ENCODE peak calls at places on chromosomes 16 and 17, in six cellular contexts. One of them, this sample, is unnamed.

GRCh38 chr17:9178319-9178718 is 157.0 kb downstream of the NTN1 start:
- DNase-seq in kidney: no peak
- DNase-seq in lower lobe of right lung: no peak
- DNase-seq in HCT116: no peak
- DNase-seq in Caco-2: no peak
- DNase-seq in mucosa of descending colon: no peak
- DNase-seq in this sample: no peak

GRCh38 chr17:17032131-17032692 is 10.0 kb upstream of the MPRIP start:
- DNase-seq in kidney: peak; percentile 89
- DNase-seq in lower lobe of right lung: peak; percentile 77
- DNase-seq in HCT116: no peak
- DNase-seq in Caco-2: no peak
- DNase-seq in mucosa of descending colon: peak; percentile 75
- DNase-seq in this sample: no peak

GRCh38 chr16:15946257-15947044 is 3.0 kb upstream of the ABCC1 start:
- DNase-seq in kidney: no peak
- DNase-seq in lower lobe of right lung: no peak
- DNase-seq in HCT116: no peak
- DNase-seq in Caco-2: no peak
- DNase-seq in mucosa of descending colon: no peak
- DNase-seq in this sample: no peak

GRCh38 chr17:20114466-20114865 is 105.3 kb downstream of the SPECC1 start:
- DNase-seq in kidney: no peak
- DNase-seq in lower lobe of right lung: no peak
- DNase-seq in HCT116: no peak
- DNase-seq in Caco-2: no peak
- DNase-seq in mucosa of descending colon: no peak
- DNase-seq in this sample: no peak

GRCh38 chr17:11485802-11486421 is 112.4 kb upstream of the DNAH9 start:
- DNase-seq in kidney: no peak
- DNase-seq in lower lobe of right lung: no peak
- DNase-seq in HCT116: no peak
- DNase-seq in Caco-2: no peak
- DNase-seq in mucosa of descending colon: no peak
- DNase-seq in this sample: no peak

GRCh38 chr17:16255481-16255901 is 38.5 kb downstream of the PIGL start:
- DNase-seq in kidney: peak; percentile 78
- DNase-seq in lower lobe of right lung: peak; percentile 47
- DNase-seq in HCT116: no peak
- DNase-seq in Caco-2: no peak
- DNase-seq in mucosa of descending colon: peak; percentile 68
- DNase-seq in this sample: no peak

GRCh38 chr16:30948087-30948955 is 547 bp upstream of the ORAI3 start:
- DNase-seq in kidney: peak; percentile 97
- DNase-seq in lower lobe of right lung: peak; percentile 82
- DNase-seq in HCT116: peak; percentile 92
- DNase-seq in Caco-2: peak; percentile 92
- DNase-seq in mucosa of descending colon: peak; percentile 78
- DNase-seq in this sample: peak; percentile 69

GRCh38 chr17:79864617-79865250 is 25.5 kb upstream of the CBX4 start:
- DNase-seq in kidney: no peak
- DNase-seq in lower lobe of right lung: peak; percentile 15
- DNase-seq in HCT116: no peak
- DNase-seq in Caco-2: no peak
- DNase-seq in mucosa of descending colon: peak; percentile 5
- DNase-seq in this sample: no peak

GRCh38 chr16:590165-590874 is 454 bp downstream of the RAB40C start:
- DNase-seq in kidney: peak; percentile 85
- DNase-seq in lower lobe of right lung: peak; percentile 75
- DNase-seq in HCT116: no peak
- DNase-seq in Caco-2: no peak
- DNase-seq in mucosa of descending colon: no peak
- DNase-seq in this sample: no peak

GRCh38 chr16:53052519-53053501 is at the start of gene CHD9NB:
- DNase-seq in kidney: peak; percentile 68
- DNase-seq in lower lobe of right lung: no peak
- DNase-seq in HCT116: peak; percentile 73
- DNase-seq in Caco-2: peak; percentile 74
- DNase-seq in mucosa of descending colon: peak; percentile 70
- DNase-seq in this sample: peak; percentile 49

GRCh38 chr16:23324727-23325126 is 22.6 kb downstream of the SCNN1B start:
- DNase-seq in kidney: peak; percentile 41
- DNase-seq in lower lobe of right lung: peak; percentile 90
- DNase-seq in HCT116: no peak
- DNase-seq in Caco-2: no peak
- DNase-seq in mucosa of descending colon: peak; percentile 92
- DNase-seq in this sample: no peak

GRCh38 chr17:80267391-80267790 is 6.7 kb downstream of the RNF213 start:
- DNase-seq in kidney: no peak
- DNase-seq in lower lobe of right lung: no peak
- DNase-seq in HCT116: no peak
- DNase-seq in Caco-2: no peak
- DNase-seq in mucosa of descending colon: no peak
- DNase-seq in this sample: no peak

GRCh38 chr17:57486416-57486815 is 230.1 kb downstream of the MSI2 start:
- DNase-seq in kidney: no peak
- DNase-seq in lower lobe of right lung: no peak
- DNase-seq in HCT116: no peak
- DNase-seq in Caco-2: no peak
- DNase-seq in mucosa of descending colon: no peak
- DNase-seq in this sample: no peak

GRCh38 chr17:57603978-57604377 is 141.1 kb downstream of the CCDC182 start:
- DNase-seq in kidney: no peak
- DNase-seq in lower lobe of right lung: peak; percentile 72
- DNase-seq in HCT116: no peak
- DNase-seq in Caco-2: no peak
- DNase-seq in mucosa of descending colon: no peak
- DNase-seq in this sample: no peak

GRCh38 chr16:67561824-67562525 is 351 bp upstream of the CTCF start:
- DNase-seq in kidney: peak; percentile 99
- DNase-seq in lower lobe of right lung: peak; percentile 98
- DNase-seq in HCT116: peak; percentile 92
- DNase-seq in Caco-2: peak; percentile 99
- DNase-seq in mucosa of descending colon: peak; percentile 98
- DNase-seq in this sample: peak; percentile 98

GRCh38 chr16:87471278-87472141 is 21.3 kb downstream of the ZCCHC14 start:
- DNase-seq in kidney: no peak
- DNase-seq in lower lobe of right lung: no peak
- DNase-seq in HCT116: no peak
- DNase-seq in Caco-2: no peak
- DNase-seq in mucosa of descending colon: no peak
- DNase-seq in this sample: no peak

GRCh38 chr16:48076455-48077012 is 79.3 kb downstream of the ABCC12 start:
- DNase-seq in kidney: no peak
- DNase-seq in lower lobe of right lung: no peak
- DNase-seq in HCT116: no peak
- DNase-seq in Caco-2: no peak
- DNase-seq in mucosa of descending colon: no peak
- DNase-seq in this sample: no peak

GRCh38 chr17:54257440-54257839 is 434.7 kb downstream of the KIF2B start:
- DNase-seq in kidney: no peak
- DNase-seq in lower lobe of right lung: no peak
- DNase-seq in HCT116: no peak
- DNase-seq in Caco-2: no peak
- DNase-seq in mucosa of descending colon: no peak
- DNase-seq in this sample: no peak

GRCh38 chr17:3529817-3530741 is 27.5 kb downstream of the TRPV3 start:
- DNase-seq in kidney: peak; percentile 79
- DNase-seq in lower lobe of right lung: no peak
- DNase-seq in HCT116: no peak
- DNase-seq in Caco-2: peak; percentile 98
- DNase-seq in mucosa of descending colon: peak; percentile 39
- DNase-seq in this sample: no peak

DNA sequence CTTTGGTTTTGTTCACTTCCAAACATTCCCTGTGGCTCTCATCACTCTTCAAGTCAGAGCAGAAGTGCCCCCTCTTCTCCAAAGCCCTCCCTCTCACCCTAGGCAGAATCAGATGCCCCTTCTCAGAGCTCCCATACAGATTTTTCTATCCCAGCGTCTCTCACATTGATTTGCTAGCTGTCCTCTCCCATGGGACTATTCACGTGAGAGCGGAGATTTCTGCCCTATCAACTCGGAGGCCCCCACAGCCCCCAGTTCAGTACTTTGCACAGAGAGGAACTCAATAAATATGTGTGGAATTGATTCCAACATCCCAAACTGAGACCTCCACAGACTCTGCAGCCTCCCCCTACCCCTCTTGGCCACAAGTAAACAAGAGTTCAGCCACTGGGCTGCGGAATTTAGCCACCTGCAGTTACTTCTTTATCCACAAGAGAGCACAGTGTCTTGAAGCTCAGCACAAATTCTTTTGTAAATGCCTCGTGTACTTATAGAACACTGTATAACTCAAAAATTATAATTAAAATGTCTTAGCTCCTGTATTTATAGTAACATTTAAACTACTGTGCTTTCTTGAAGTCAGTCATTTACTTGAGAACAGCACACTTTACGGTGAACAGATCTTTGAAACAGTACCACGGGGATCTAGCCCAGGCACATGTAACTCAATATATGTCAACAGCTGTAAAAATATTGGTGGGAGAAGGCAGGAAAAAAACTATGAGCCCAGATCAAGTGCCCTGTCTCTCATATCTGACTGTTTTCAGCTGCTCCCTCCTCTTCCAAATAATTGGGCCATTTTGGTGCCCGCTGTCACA is 182.9 kb downstream of the C16orf78 start:
- DNase-seq in kidney: no peak
- DNase-seq in lower lobe of right lung: no peak
- DNase-seq in HCT116: peak; percentile 4
- DNase-seq in Caco-2: no peak
- DNase-seq in mucosa of descending colon: no peak
- DNase-seq in this sample: no peak
- TF ChIP-seq CTCF in kidney: peak; percentile 51
- TF ChIP-seq CTCF in lower lobe of right lung: peak; percentile 37
- TF ChIP-seq CTCF in HCT116: peak; percentile 69
- TF ChIP-seq CTCF in Caco-2: peak; percentile 73
- TF ChIP-seq CTCF in mucosa of descending colon: no peak
- TF ChIP-seq CTCF in this sample: no peak

GRCh38 chr17:62984801-62985200 is 18.8 kb downstream of the TANC2 start:
- DNase-seq in kidney: no peak
- DNase-seq in lower lobe of right lung: no peak
- DNase-seq in HCT116: no peak
- DNase-seq in Caco-2: no peak
- DNase-seq in mucosa of descending colon: no peak
- DNase-seq in this sample: no peak

GRCh38 chr17:62986549-62986948 is 20.5 kb downstream of the TANC2 start:
- DNase-seq in kidney: no peak
- DNase-seq in lower lobe of right lung: no peak
- DNase-seq in HCT116: no peak
- DNase-seq in Caco-2: no peak
- DNase-seq in mucosa of descending colon: no peak
- DNase-seq in this sample: no peak

GRCh38 chr17:62981933-62982332 is 15.9 kb downstream of the TANC2 start:
- DNase-seq in kidney: no peak
- DNase-seq in lower lobe of right lung: no peak
- DNase-seq in HCT116: no peak
- DNase-seq in Caco-2: no peak
- DNase-seq in mucosa of descending colon: no peak
- DNase-seq in this sample: no peak

DNA sequence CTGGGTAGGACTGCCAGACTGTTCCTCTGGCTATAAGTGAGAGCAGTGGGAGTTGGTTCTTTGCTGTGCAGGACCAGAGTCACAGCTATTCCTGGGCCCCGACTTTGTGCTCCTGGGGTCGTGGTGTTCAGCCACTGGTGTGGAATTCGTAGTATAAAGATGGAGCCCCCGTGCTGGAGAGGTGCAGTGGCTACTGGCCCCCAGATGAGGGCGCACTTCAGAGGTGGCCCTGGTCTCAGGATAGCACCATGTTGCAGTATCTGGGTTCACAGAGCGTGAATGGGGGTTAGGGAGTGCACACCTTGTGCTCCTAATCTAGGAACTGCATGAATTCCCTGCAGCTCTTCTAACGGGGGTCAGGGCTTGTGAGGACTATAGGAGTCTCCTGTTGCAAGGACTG is 21.1 kb downstream of the TANC2 start:
- DNase-seq in kidney: no peak
- DNase-seq in lower lobe of right lung: no peak
- DNase-seq in HCT116: no peak
- DNase-seq in Caco-2: no peak
- DNase-seq in mucosa of descending colon: no peak
- DNase-seq in this sample: no peak
- TF ChIP-seq CTCF in kidney: no peak
- TF ChIP-seq CTCF in lower lobe of right lung: no peak
- TF ChIP-seq CTCF in HCT116: peak; percentile 74
- TF ChIP-seq CTCF in Caco-2: no peak
- TF ChIP-seq CTCF in mucosa of descending colon: no peak
- TF ChIP-seq CTCF in this sample: no peak

DNA sequence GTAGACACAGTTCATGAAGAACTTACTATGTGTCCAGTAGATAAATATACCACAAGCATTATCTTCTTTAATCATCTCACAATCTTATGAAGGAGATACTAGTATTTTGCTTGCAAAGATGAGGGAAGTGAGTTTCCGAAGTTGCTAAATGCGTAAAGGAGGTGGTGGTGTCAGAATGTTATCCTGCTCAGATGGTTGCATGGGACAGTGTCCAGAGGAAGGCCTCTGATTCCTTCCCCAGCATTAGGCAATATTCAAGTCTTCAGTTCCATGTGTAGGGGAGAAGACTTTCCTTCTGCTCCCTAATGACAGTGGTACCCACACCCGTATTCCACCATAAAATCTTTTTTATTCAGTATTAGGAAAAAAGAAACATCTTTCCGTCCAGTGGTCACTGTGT is 263.3 kb downstream of the WWOX start:
- DNase-seq in kidney: no peak
- DNase-seq in lower lobe of right lung: no peak
- DNase-seq in HCT116: no peak
- DNase-seq in Caco-2: no peak
- DNase-seq in mucosa of descending colon: no peak
- DNase-seq in this sample: no peak
- TF ChIP-seq CTCF in kidney: no peak
- TF ChIP-seq CTCF in lower lobe of right lung: no peak
- TF ChIP-seq CTCF in HCT116: no peak
- TF ChIP-seq CTCF in Caco-2: no peak
- TF ChIP-seq CTCF in mucosa of descending colon: no peak
- TF ChIP-seq CTCF in this sample: no peak

GRCh38 chr16:57624806-57625500 is 3.5 kb upstream of the ADGRG1 start:
- DNase-seq in kidney: peak; percentile 46
- DNase-seq in lower lobe of right lung: no peak
- DNase-seq in HCT116: no peak
- DNase-seq in Caco-2: no peak
- DNase-seq in mucosa of descending colon: peak; percentile 18
- DNase-seq in this sample: no peak

GRCh38 chr16:57628008-57628781 is at the start of gene ADGRG1:
- DNase-seq in kidney: peak; percentile 97
- DNase-seq in lower lobe of right lung: peak; percentile 64
- DNase-seq in HCT116: peak; percentile 71
- DNase-seq in Caco-2: no peak
- DNase-seq in mucosa of descending colon: no peak
- DNase-seq in this sample: no peak

GRCh38 chr16:57626420-57627170 is 1.8 kb upstream of the ADGRG1 start:
- DNase-seq in kidney: peak; percentile 65
- DNase-seq in lower lobe of right lung: no peak
- DNase-seq in HCT116: no peak
- DNase-seq in Caco-2: no peak
- DNase-seq in mucosa of descending colon: peak; percentile 19
- DNase-seq in this sample: no peak

GRCh38 chr16:57628782-57629181 is 352 bp downstream of the ADGRG1 start:
- DNase-seq in kidney: no peak
- DNase-seq in lower lobe of right lung: no peak
- DNase-seq in HCT116: no peak
- DNase-seq in Caco-2: no peak
- DNase-seq in mucosa of descending colon: no peak
- DNase-seq in this sample: no peak

GRCh38 chr16:57627184-57627871 is 1.1 kb upstream of the ADGRG1 start:
- DNase-seq in kidney: peak; percentile 65
- DNase-seq in lower lobe of right lung: no peak
- DNase-seq in HCT116: no peak
- DNase-seq in Caco-2: no peak
- DNase-seq in mucosa of descending colon: peak; percentile 10
- DNase-seq in this sample: no peak
- TF ChIP-seq CTCF in kidney: peak; percentile 2
- TF ChIP-seq CTCF in lower lobe of right lung: no peak
- TF ChIP-seq CTCF in HCT116: peak; percentile 27
- TF ChIP-seq CTCF in Caco-2: no peak
- TF ChIP-seq CTCF in mucosa of descending colon: no peak
- TF ChIP-seq CTCF in this sample: no peak

This sample was measured in GM20000.